ENCODE peak calls at places on chromosome 4, in ten cellular contexts. Y is transverse colon; A is CD4-positive, alpha-beta memory T cell; P is right cardiac atrium; H is body of pancreas; N is Peyer's patch; O is adipocyte; D is SK-N-SH; I is hepatocyte; U is ovary. V is an unnamed sample.
A peak's percentile ranks its signal among the peaks of the same experiment; 100 is the strongest.

GRCh38 chr4:30912098-30912719 is 192.0 kb downstream of the PCDH7 start:
- DNase-seq in H (no peak), D (no peak), N (no peak), A (no peak), Y (no peak), U (no peak), P (no peak), O (peak; percentile 45), I (no peak), V (no peak)

GRCh38 chr4:25697516-25697915 is 41.9 kb downstream of the SLC34A2 start:
- DNase-seq in A (no peak), I (no peak), H (no peak), U (no peak), O (no peak), D (no peak), P (no peak), N (no peak), Y (no peak), V (no peak)

GRCh38 chr4:24372915-24373314 is 211.4 kb downstream of the DHX15 start:
- DNase-seq in H (no peak), I (no peak), N (no peak), Y (no peak), D (no peak), P (no peak), U (no peak), A (no peak), O (no peak), V (no peak)

GRCh38 chr4:84938316-84938715 is 28.2 kb downstream of the WDFY3 start:
- DNase-seq in P (no peak), I (no peak), O (peak; percentile 78), D (no peak), A (no peak), H (no peak), U (no peak), Y (no peak), N (no peak), V (no peak)

GRCh38 chr4:10417720-10418119 is 39.5 kb downstream of the ZNF518B start:
- DNase-seq in Y (no peak), I (no peak), O (no peak), N (no peak), A (no peak), P (no peak), U (no peak), D (no peak), H (no peak), V (no peak)

GRCh38 chr4:38914859-38915258 is 47.3 kb downstream of the FAM114A1 start:
- DNase-seq in I (no peak), A (no peak), Y (no peak), U (no peak), D (no peak), H (no peak), O (no peak), P (no peak), N (no peak), V (no peak)

GRCh38 chr4:25007608-25008007 is 23.1 kb downstream of the LGI2 start:
- DNase-seq in D (no peak), H (no peak), U (no peak), O (no peak), N (no peak), I (no peak), Y (no peak), A (no peak), P (no peak), V (no peak)

GRCh38 chr4:4386296-4386735 is 586 bp upstream of the NSG1 start:
- DNase-seq in O (peak; percentile 17), N (no peak), H (no peak), D (peak; percentile 86), U (no peak), Y (no peak), A (peak; percentile 44), P (no peak), I (peak; percentile 22), V (no peak)

GRCh38 chr4:41882622-41883347 is 52.4 kb upstream of the TMEM33 start:
- DNase-seq in U (peak; percentile 28), H (peak; percentile 46), A (peak; percentile 51), N (no peak), Y (no peak), I (peak; percentile 54), D (peak; percentile 90), P (peak; percentile 74), O (peak; percentile 70), V (peak; percentile 30)

GRCh38 chr4:85591361-85592098 is 116.6 kb downstream of the ARHGAP24 start:
- DNase-seq in H (no peak), D (no peak), P (no peak), Y (no peak), I (no peak), A (no peak), N (no peak), U (no peak), O (no peak), V (no peak)

GRCh38 chr4:185346975-185347601 is 48.6 kb downstream of the LRP2BP start:
- DNase-seq in U (no peak), Y (no peak), D (no peak), I (no peak), P (no peak), H (no peak), O (no peak), A (no peak), N (no peak), V (no peak)

DNA sequence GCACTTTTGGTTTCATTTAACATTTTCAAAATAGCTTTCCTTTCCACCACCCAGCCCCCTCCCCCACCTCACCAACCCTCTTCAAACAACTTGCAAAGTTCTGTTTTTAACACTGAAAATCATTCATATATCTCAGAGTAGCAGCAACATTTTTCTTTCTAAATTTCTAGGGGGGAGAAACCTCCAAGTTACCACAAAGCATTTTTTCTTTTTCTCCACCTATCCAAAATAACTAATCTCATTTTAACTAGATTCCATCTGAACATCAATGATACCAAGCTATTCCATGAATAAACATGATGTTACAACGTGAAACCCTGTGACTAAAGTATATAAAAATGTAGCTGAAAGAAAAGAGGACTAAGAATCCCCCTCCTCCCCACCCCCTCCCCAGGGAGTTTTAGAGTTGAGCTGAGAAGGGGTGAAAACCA is 5.3 kb downstream of the LDB2 start:
- DNase-seq in N (no peak), D (no peak), I (no peak), Y (no peak), U (no peak), H (no peak), P (no peak), O (peak; percentile 69), A (no peak), V (no peak)
- H3K4me3 ChIP-seq in N (no peak overlapping the region), D (no peak overlapping the region), I (no peak overlapping the region), Y (no peak overlapping the region), U (peak overlapping the region; percentile 0), H (no peak overlapping the region), P (peak overlapping the region; percentile 75), O (peak overlapping the region; percentile 78), A (no peak overlapping the region), V (no peak overlapping the region)

DNA sequence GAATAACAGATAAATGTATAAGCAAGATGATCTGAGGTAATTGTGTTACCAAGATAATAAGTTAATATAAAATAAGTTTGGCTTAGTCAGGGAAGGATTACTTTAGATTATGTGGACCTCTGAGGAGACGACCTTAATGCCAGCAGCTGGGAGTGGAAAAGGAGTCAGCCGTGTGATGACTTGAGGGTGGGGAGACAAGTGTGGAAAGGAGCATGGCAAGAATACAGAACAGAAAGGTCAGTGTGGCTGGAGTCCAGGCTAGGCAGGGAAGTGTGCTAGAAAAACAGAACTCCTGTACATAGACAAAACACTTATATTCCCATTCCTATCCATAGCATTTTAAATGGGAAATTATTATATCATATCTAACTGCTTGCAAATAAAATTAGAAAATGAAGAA is 138.8 kb downstream of the PDLIM5 start:
- DNase-seq in A (no peak), H (no peak), P (peak; percentile 21), O (no peak), Y (no peak), I (no peak), D (no peak), N (no peak), U (no peak), V (no peak)
- H3K4me1 ChIP-seq in A (no peaks in the 10 kb centered on the region), H (peaks cover 7% of the 10 kb centered on the region), P (peaks cover 1% of the 10 kb centered on the region), O (peaks cover 32% of the 10 kb centered on the region), Y (no peaks in the 10 kb centered on the region), I (no peaks in the 10 kb centered on the region), D (peaks cover 15% of the 10 kb centered on the region), N (no peaks in the 10 kb centered on the region), U (peaks cover 6% of the 10 kb centered on the region), V (no peaks in the 10 kb centered on the region)

DNA sequence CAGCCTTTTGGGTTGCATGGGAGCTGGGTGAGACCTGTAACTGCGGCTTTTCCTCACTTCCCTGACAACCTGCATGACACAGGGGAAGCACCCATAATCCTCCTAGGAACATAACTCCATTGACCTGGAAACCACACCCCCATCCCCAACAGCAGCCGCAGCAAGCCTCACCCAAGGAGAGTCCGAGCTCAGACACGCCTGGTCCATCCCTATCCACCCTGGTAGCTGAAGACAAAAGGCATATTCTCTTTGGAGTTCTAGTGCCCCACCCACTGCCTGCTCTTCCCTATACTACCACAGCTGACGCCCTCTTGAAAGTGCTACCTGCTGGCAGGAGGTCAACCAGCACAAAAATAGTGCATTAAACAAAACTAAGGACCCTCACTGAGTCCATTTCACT is 1080.9 kb upstream of the IGFBP7 start:
- DNase-seq in D (no peak), O (no peak), I (no peak), U (no peak), H (no peak), P (no peak), A (no peak), Y (no peak), N (no peak), V (no peak)
- H3K9me3 ChIP-seq in D (no peaks in the 10 kb centered on the region), O (no peaks in the 10 kb centered on the region), I (no peaks in the 10 kb centered on the region), U (no peaks in the 10 kb centered on the region), H (no peaks in the 10 kb centered on the region), P (no peaks in the 10 kb centered on the region), A (no peaks in the 10 kb centered on the region), Y (no peaks in the 10 kb centered on the region), N (no peaks in the 10 kb centered on the region), V (no peaks in the 10 kb centered on the region)

GRCh38 chr4:16029329-16029728 is 54.5 kb downstream of the PROM1 start:
- DNase-seq in A (no peak), H (no peak), N (no peak), Y (no peak), U (no peak), O (peak; percentile 78), P (no peak), I (no peak), D (no peak), V (no peak)
- H3K4me3 ChIP-seq in A (no peak overlapping the region), H (no peak overlapping the region), N (no peak overlapping the region), Y (no peak overlapping the region), U (no peak overlapping the region), O (peak overlapping the region; percentile 56), P (no peak overlapping the region), I (no peak overlapping the region), D (no peak overlapping the region), V (no peak overlapping the region)

DNA sequence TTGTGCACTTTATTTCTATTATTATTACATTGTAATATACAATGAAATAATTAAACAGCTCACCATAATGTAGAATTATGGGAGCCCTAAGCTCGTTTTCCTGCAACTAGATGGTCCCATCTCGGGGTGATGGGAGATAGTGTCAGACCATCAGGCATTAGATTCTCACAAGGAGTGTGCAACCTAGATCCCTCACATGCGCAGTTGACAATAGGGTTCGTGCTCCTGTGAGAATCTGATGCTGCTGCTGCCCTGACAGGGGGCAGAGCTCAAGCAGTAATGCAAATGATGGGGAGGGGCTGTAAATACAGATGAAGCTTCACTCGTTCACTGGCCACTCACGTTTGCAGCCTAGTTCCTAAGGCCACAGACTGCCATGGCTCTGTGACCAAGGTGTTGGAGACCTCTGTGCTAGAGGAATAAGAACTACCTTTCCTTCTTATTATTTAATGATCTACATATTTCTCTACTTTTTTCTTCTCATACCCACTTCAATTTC is 492.9 kb upstream of the INTU start:
- DNase-seq in A (no peak), I (no peak), O (no peak), Y (no peak), U (no peak), N (no peak), P (no peak), H (no peak), D (no peak), V (no peak)
- H3K4me1 ChIP-seq in A (no peaks in the 10 kb centered on the region), I (no peaks in the 10 kb centered on the region), O (peaks cover 47% of the 10 kb centered on the region), Y (no peaks in the 10 kb centered on the region), U (no peaks in the 10 kb centered on the region), N (no peaks in the 10 kb centered on the region), P (no peaks in the 10 kb centered on the region), H (no peaks in the 10 kb centered on the region), D (no peaks in the 10 kb centered on the region), V (no peaks in the 10 kb centered on the region)

V was measured in small intestine.